ENCODE peak calls at places on chromosomes 1 and 21, in ten cellular contexts. C is endothelial cell; A is foreskin keratinocyte; R is B cell; X is Jurkat, Clone E6-1; S is HCEC 1CT; E is thyroid gland; H is T1000; T is effector memory CD8-positive, alpha-beta T cell; W is RWPE2. J is an unnamed sample.

GRCh38 chr21:32463367-32463766 is 50.9 kb downstream of the EVA1C start:
- DNase-seq in H (peak), E (no peak), W (no peak), R (no peak), C (no peak), A (no peak), S (no peak), X (no peak), T (no peak), J (no peak)

GRCh38 chr1:221809101-221810029 is 67.5 kb upstream of the DUSP10 start:
- DNase-seq in W (no peak), E (no peak), H (no peak), A (no peak), T (no peak), X (peak), R (peak), C (no peak), S (no peak), J (no peak)

GRCh38 chr1:244273845-244274619 is 177.7 kb downstream of the ADSS2 start:
- DNase-seq in W (peak), X (no peak), T (no peak), R (no peak), A (peak), E (no peak), C (no peak), H (peak), S (peak), J (peak)

GRCh38 chr21:42806489-42807140 is 72.7 kb downstream of the WDR4 start:
- DNase-seq in W (no peak), C (no peak), X (no peak), R (no peak), T (no peak), E (no peak), S (no peak), A (no peak), H (no peak), J (no peak)

GRCh38 chr1:35499652-35500176 is 57.5 kb downstream of the KIAA0319L start:
- DNase-seq in R (no peak), T (peak), C (no peak), W (no peak), S (no peak), A (no peak), E (no peak), H (no peak), X (peak), J (no peak)

GRCh38 chr1:228308085-228308601 is 98.5 kb downstream of the TRIM11 start:
- DNase-seq in R (no peak), A (no peak), E (no peak), T (no peak), C (no peak), W (no peak), X (no peak), S (no peak), H (no peak), J (no peak)

GRCh38 chr1:212529211-212529731 is 79.3 kb upstream of the ATF3 start:
- DNase-seq in H (peak), A (no peak), T (no peak), X (no peak), E (no peak), R (no peak), C (no peak), W (no peak), S (peak), J (no peak)

GRCh38 chr1:204149635-204150565 is 1.9 kb downstream of the ETNK2 start:
- DNase-seq in S (no peak), A (no peak), R (no peak), E (peak), W (no peak), X (no peak), T (no peak), C (no peak), H (no peak), J (no peak)

GRCh38 chr1:26579662-26580061 is 50.1 kb downstream of the RPS6KA1 start:
- DNase-seq in W (no peak), E (no peak), C (no peak), S (no peak), A (no peak), X (no peak), T (no peak), H (no peak), R (no peak), J (no peak)

GRCh38 chr1:201753492-201753891 is 75.5 kb upstream of the IPO9 start:
- DNase-seq in X (no peak), S (no peak), A (no peak), W (no peak), E (no peak), T (no peak), C (no peak), R (no peak), H (no peak), J (no peak)

GRCh38 chr1:17046043-17046657 is 7.7 kb downstream of the SDHB start:
- DNase-seq in W (no peak), T (no peak), C (no peak), E (no peak), H (no peak), A (no peak), R (peak), X (peak), S (peak), J (peak)

GRCh38 chr1:168343566-168343965 is 62.9 kb downstream of the TBX19 start:
- DNase-seq in W (no peak), C (no peak), X (no peak), S (no peak), A (no peak), R (no peak), E (no peak), T (no peak), H (no peak), J (no peak)

GRCh38 chr1:212783976-212784375 is 7.6 kb downstream of the NSL1 start:
- DNase-seq in X (no peak), W (no peak), S (no peak), C (no peak), T (no peak), H (no peak), A (no peak), R (no peak), E (no peak), J (no peak)

GRCh38 chr1:211323156-211324063 is 3.2 kb upstream of the TRAF5 start:
- DNase-seq in S (peak), A (no peak), R (peak), C (peak), W (no peak), X (peak), H (peak), E (peak), T (peak), J (peak)

GRCh38 chr1:63843884-63844283 is 70.1 kb downstream of the ROR1 start:
- DNase-seq in W (no peak), X (no peak), S (no peak), A (no peak), H (no peak), R (no peak), C (no peak), T (no peak), E (no peak), J (no peak)

GRCh38 chr1:241531195-241532172 is 694 bp upstream of the KMO start:
- DNase-seq in S (peak), A (peak), H (no peak), T (no peak), C (no peak), R (peak), W (no peak), X (peak), E (no peak), J (peak)

GRCh38 chr1:233587958-233588799 is 25.7 kb upstream of the KCNK1 start:
- DNase-seq in H (no peak), R (no peak), E (peak), A (no peak), W (no peak), S (no peak), X (no peak), C (no peak), T (no peak), J (no peak)

GRCh38 chr1:67578397-67579020 is 106.5 kb upstream of the GADD45A start:
- DNase-seq in H (no peak), R (no peak), X (no peak), E (no peak), C (no peak), S (no peak), T (no peak), W (no peak), A (no peak), J (no peak)

GRCh38 chr21:43884861-43885370 is 19.9 kb downstream of the AGPAT3 start:
- DNase-seq in S (no peak), E (peak), T (no peak), H (no peak), C (no peak), R (no peak), X (no peak), W (peak), A (no peak), J (no peak)

GRCh38 chr1:93899543-93900207 is 9.6 kb downstream of the GCLM start:
- DNase-seq in S (no peak), E (no peak), T (no peak), X (no peak), R (no peak), A (no peak), H (no peak), W (no peak), C (no peak), J (no peak)

GRCh38 chr1:3785045-3785444 is 11.3 kb downstream of the LRRC47 start:
- DNase-seq in S (no peak), A (no peak), E (no peak), W (no peak), R (no peak), T (no peak), H (no peak), C (no peak), X (no peak), J (no peak)

GRCh38 chr21:44568667-44569556 is 4.6 kb upstream of the KRTAP10-4 start:
- DNase-seq in C (no peak), R (no peak), S (no peak), W (no peak), T (no peak), H (no peak), A (no peak), X (no peak), E (no peak), J (no peak)

GRCh38 chr21:45330075-45330781 is 42.5 kb upstream of the POFUT2 start:
- DNase-seq in W (peak), A (peak), C (no peak), R (no peak), X (no peak), T (no peak), S (peak), E (peak), H (peak), J (peak)

GRCh38 chr21:22351076-22351475 is 1352.9 kb downstream of the NCAM2 start:
- DNase-seq in C (no peak), H (no peak), X (no peak), S (no peak), W (no peak), R (no peak), T (no peak), E (no peak), A (peak), J (no peak)

GRCh38 chr1:55938376-55938850 is 641.0 kb downstream of the PLPP3 start:
- DNase-seq in C (no peak), H (no peak), S (no peak), A (no peak), W (no peak), T (no peak), R (no peak), E (peak), X (no peak), J (no peak)

GRCh38 chr21:41481191-41481590 is 26.8 kb downstream of the TMPRSS2 start:
- DNase-seq in T (no peak), X (no peak), A (peak), W (no peak), H (no peak), R (no peak), S (no peak), C (no peak), E (no peak), J (no peak)

GRCh38 chr1:201593200-201593828 is 54.4 kb downstream of the NAV1 start:
- DNase-seq in R (no peak), T (no peak), A (peak), C (no peak), X (no peak), H (peak), S (peak), W (no peak), E (no peak), J (peak)

GRCh38 chr1:31725777-31726535 is 22.1 kb upstream of the COL16A1 start:
- DNase-seq in W (no peak), E (no peak), T (no peak), C (no peak), R (no peak), S (no peak), H (no peak), X (no peak), A (no peak), J (no peak)

GRCh38 chr1:213122514-213122929 is 71.5 kb downstream of the RPS6KC1 start:
- DNase-seq in H (no peak), R (peak), E (no peak), C (no peak), S (peak), A (no peak), X (peak), W (no peak), T (no peak), J (no peak)

GRCh38 chr1:27144349-27144748 is 10.6 kb downstream of the SLC9A1 start:
- DNase-seq in E (peak), H (no peak), W (no peak), X (no peak), A (peak), C (no peak), R (no peak), S (no peak), T (no peak), J (peak)

J was measured in RWPE1.